ENCODE peak calls at places on chromosomes 16 and 17, in ten cellular contexts. E is psoas muscle; Y is left lung; Z is CD8-positive, alpha-beta T cell; I is RWPE1; A is mammary epithelial cell; B is HCT116; W is cardiac muscle cell; P is transverse colon; K is SK-N-MC. O is an unnamed sample.

GRCh38 chr17:66971249-66971648 is 6.7 kb downstream of the CACNG4 start:
- DNase-seq in E (no peak), W (no peak), Z (no peak), P (no peak), B (no peak), Y (no peak), I (no peak), K (no peak), A (no peak), O (no peak)

GRCh38 chr17:8781784-8782575 is 17.2 kb downstream of the MFSD6L start:
- DNase-seq in I (no peak), Z (no peak), P (no peak), A (no peak), Y (no peak), W (no peak), E (no peak), K (no peak), B (no peak), O (no peak)

GRCh38 chr16:60261425-60261824 is 1527.3 kb upstream of the GOT2 start:
- DNase-seq in B (no peak), I (no peak), Y (no peak), W (no peak), Z (no peak), E (no peak), K (no peak), A (no peak), P (no peak), O (no peak)

GRCh38 chr17:72376486-72377345 is 255.9 kb downstream of the SOX9 start:
- DNase-seq in Z (no peak), Y (no peak), A (no peak), P (no peak), K (no peak), B (no peak), E (no peak), W (no peak), I (no peak), O (no peak)

GRCh38 chr17:586920-587319 is 127.7 kb downstream of the VPS53 start:
- DNase-seq in Y (no peak), W (no peak), B (no peak), E (no peak), A (no peak), K (no peak), P (no peak), Z (no peak), I (no peak), O (no peak)

GRCh38 chr17:48240122-48240521 is 132.6 kb downstream of the SNX11 start:
- DNase-seq in A (no peak), W (peak; percentile 34), P (no peak), B (no peak), E (no peak), I (no peak), Y (no peak), Z (no peak), K (no peak), O (no peak)

GRCh38 chr16:30637952-30638351 is 12.8 kb upstream of the PRR14 start:
- DNase-seq in Z (no peak), A (peak; percentile 54), B (peak; percentile 62), I (peak; percentile 28), E (no peak), W (peak; percentile 57), P (no peak), K (no peak), Y (no peak), O (no peak)

GRCh38 chr17:13352747-13353415 is 248.8 kb downstream of the HS3ST3A1 start:
- DNase-seq in A (no peak), Y (no peak), I (no peak), Z (no peak), E (no peak), P (no peak), K (no peak), B (no peak), W (no peak), O (no peak)

GRCh38 chr17:42342242-42343008 is 45.8 kb downstream of the STAT3 start:
- DNase-seq in A (no peak), Y (no peak), W (no peak), I (no peak), Z (peak; percentile 25), K (peak; percentile 51), B (no peak), P (no peak), E (no peak), O (no peak)

GRCh38 chr16:68444058-68444657 is 4.2 kb downstream of the SMPD3 start:
- DNase-seq in K (no peak), B (no peak), I (peak; percentile 49), Y (no peak), E (no peak), P (peak; percentile 49), Z (no peak), W (peak; percentile 59), A (peak; percentile 20), O (no peak)

GRCh38 chr16:82979406-82980111 is 352.8 kb downstream of the CDH13 start:
- DNase-seq in E (no peak), Y (no peak), B (no peak), K (no peak), W (no peak), P (no peak), Z (no peak), I (no peak), A (no peak), O (no peak)

GRCh38 chr17:11996722-11997146 is 541 bp downstream of the ZNF18 start:
- DNase-seq in A (peak; percentile 54), E (no peak), I (peak; percentile 31), B (peak; percentile 13), P (peak; percentile 55), Y (no peak), Z (peak; percentile 55), K (no peak), W (peak; percentile 37), O (no peak)

GRCh38 chr17:68197091-68197996 is 50.5 kb upstream of the AMZ2 start:
- DNase-seq in K (no peak), I (no peak), Y (no peak), E (peak; percentile 36), W (no peak), P (peak; percentile 36), A (no peak), Z (peak; percentile 37), B (no peak), O (no peak)

GRCh38 chr16:84234656-84235285 is 5.0 kb downstream of the KCNG4 start:
- DNase-seq in B (no peak), W (peak; percentile 47), A (no peak), E (no peak), Z (no peak), I (no peak), Y (no peak), P (no peak), K (no peak), O (no peak)

GRCh38 chr16:52537463-52537862 is 9.5 kb downstream of the TOX3 start:
- DNase-seq in A (no peak), W (no peak), B (no peak), P (no peak), I (no peak), K (no peak), Y (no peak), E (no peak), Z (no peak), O (no peak)

GRCh38 chr16:65223335-65223734 is 101.5 kb upstream of the CDH11 start:
- DNase-seq in K (no peak), Y (no peak), E (no peak), Z (no peak), I (no peak), P (no peak), W (no peak), B (no peak), A (no peak), O (no peak)

GRCh38 chr17:63540581-63540980 is 9.7 kb upstream of the DCAF7 start:
- DNase-seq in P (no peak), I (no peak), K (no peak), A (no peak), B (no peak), E (no peak), Z (no peak), Y (peak; percentile 34), W (no peak), O (no peak)

GRCh38 chr17:34579017-34579946 is at the start of gene TMEM132E:
- DNase-seq in W (peak; percentile 45), E (peak; percentile 23), Z (no peak), I (no peak), B (no peak), Y (peak; percentile 82), P (peak; percentile 13), A (peak; percentile 4), K (no peak), O (no peak)

GRCh38 chr17:67274466-67274865 is 29.5 kb upstream of the HELZ start:
- DNase-seq in P (no peak), I (no peak), W (no peak), Y (no peak), K (no peak), Z (no peak), B (no peak), E (no peak), A (no peak), O (no peak)

GRCh38 chr17:45144199-45145034 is 3.9 kb upstream of the HEXIM1 start:
- DNase-seq in A (no peak), Z (no peak), Y (peak; percentile 89), I (no peak), K (no peak), B (no peak), W (peak; percentile 75), E (peak; percentile 74), P (peak; percentile 69), O (no peak)
- H3K27ac ChIP-seq in A (no peak overlapping the region), Z (no peak overlapping the region), Y (peak overlapping the region; percentile 80), I (peak overlapping the region; percentile 95), K (no peak overlapping the region), B (no peak overlapping the region), W (no peak overlapping the region), E (peak overlapping the region; percentile 88), P (peak overlapping the region; percentile 98), O (peak overlapping the region; percentile 44)

DNA sequence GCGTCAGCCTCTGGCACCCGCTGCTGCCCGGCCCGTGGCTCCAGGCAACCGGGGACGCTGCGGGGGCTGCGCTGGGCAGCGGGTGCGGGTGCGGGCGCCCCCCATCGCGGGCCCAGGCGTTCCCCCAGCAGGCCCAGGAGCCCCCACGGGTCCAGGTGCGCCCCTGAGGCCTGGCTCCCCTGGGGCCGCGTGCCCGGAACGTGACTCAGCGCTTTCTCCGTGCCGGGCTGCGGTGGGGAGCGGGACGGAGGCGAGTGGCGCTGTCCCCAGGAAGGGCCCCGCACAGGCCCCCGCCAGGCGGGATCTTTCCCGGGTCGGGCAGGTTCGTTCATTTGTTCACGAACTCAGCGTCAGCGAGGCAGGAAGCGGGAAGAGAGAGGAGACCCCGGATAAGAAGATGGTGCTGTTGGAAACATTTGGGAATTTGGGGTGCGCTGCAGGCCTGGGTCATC is 18.4 kb upstream of the EXOC7 start:
- DNase-seq in P (no peak), Z (peak; percentile 23), W (peak; percentile 46), A (no peak), B (no peak), Y (peak; percentile 84), K (no peak), E (no peak), I (no peak), O (no peak)
- H3K27ac ChIP-seq in P (no peak overlapping the region), Z (peak overlapping the region; percentile 27), W (no peak overlapping the region), A (no peak overlapping the region), B (peak overlapping the region; percentile 47), Y (no peak overlapping the region), K (no peak overlapping the region), E (peak overlapping the region; percentile 46), I (no peak overlapping the region), O (no peak overlapping the region)

GRCh38 chr17:74569001-74569391 is 1.7 kb upstream of the CD300H start:
- DNase-seq in P (no peak), K (no peak), W (no peak), Y (no peak), E (no peak), I (no peak), A (no peak), B (no peak), Z (no peak), O (no peak)
- H3K27ac ChIP-seq in P (no peak overlapping the region), K (no peak overlapping the region), W (no peak overlapping the region), Y (no peak overlapping the region), E (no peak overlapping the region), I (peak overlapping the region; percentile 97), A (no peak overlapping the region), B (peak overlapping the region; percentile 36), Z (no peak overlapping the region), O (peak overlapping the region; percentile 48)

GRCh38 chr16:27221576-27222498 is 18.5 kb downstream of the KDM8 start:
- DNase-seq in K (no peak), Y (no peak), B (no peak), E (no peak), I (no peak), P (peak; percentile 9), A (no peak), Z (no peak), W (peak; percentile 83), O (no peak)
- H3K27ac ChIP-seq in K (no peak overlapping the region), Y (no peak overlapping the region), B (no peak overlapping the region), E (peak overlapping the region; percentile 81), I (peak overlapping the region; percentile 7), P (peak overlapping the region; percentile 21), A (no peak overlapping the region), Z (no peak overlapping the region), W (peak overlapping the region; percentile 91), O (no peak overlapping the region)